ENCODE peak calls at places on chromosomes 7 and 10, in ten cellular contexts. R, F, I, G, P, W, B, M, K and V are unnamed samples.

GRCh38 chr10:87558333-87558732 is 53.6 kb downstream of the MINPP1 start:
- DNase-seq in R (no peak), F (no peak), I (no peak), G (no peak), P (no peak), W (no peak), B (no peak), M (no peak), K (no peak), V (no peak)

GRCh38 chr7:20276705-20277472 is 53.8 kb upstream of the ITGB8 start:
- DNase-seq in R (no peak), F (no peak), I (no peak), G (no peak), P (no peak), W (no peak), B (no peak), M (no peak), K (no peak), V (no peak)

GRCh38 chr10:117663750-117664149 is 121.2 kb downstream of the EMX2 start:
- DNase-seq in R (no peak), F (no peak), I (no peak), G (peak), P (peak), W (no peak), B (peak), M (peak), K (no peak), V (no peak)

GRCh38 chr7:132049462-132050304 is 493.3 kb upstream of the PODXL start:
- DNase-seq in R (peak), F (no peak), I (no peak), G (no peak), P (peak), W (no peak), B (peak), M (no peak), K (peak), V (peak)

GRCh38 chr10:4687397-4687796 is 138.6 kb upstream of the AKR1E2 start:
- DNase-seq in R (no peak), F (no peak), I (no peak), G (no peak), P (no peak), W (no peak), B (no peak), M (no peak), K (no peak), V (no peak)

GRCh38 chr7:33155811-33156210 is 26.4 kb downstream of the BBS9 start:
- DNase-seq in R (peak), F (no peak), I (no peak), G (no peak), P (no peak), W (no peak), B (no peak), M (no peak), K (no peak), V (no peak)

GRCh38 chr7:75879771-75880184 is 944 bp downstream of the RHBDD2 start:
- DNase-seq in R (peak), F (no peak), I (no peak), G (no peak), P (no peak), W (no peak), B (no peak), M (no peak), K (peak), V (no peak)

GRCh38 chr10:67926956-67927355 is 42.5 kb downstream of the SIRT1 start:
- DNase-seq in R (no peak), F (no peak), I (no peak), G (no peak), P (no peak), W (no peak), B (no peak), M (no peak), K (no peak), V (no peak)

GRCh38 chr7:37916017-37916672 is 472 bp downstream of the SFRP4 start:
- DNase-seq in R (no peak), F (no peak), I (peak), G (no peak), P (no peak), W (no peak), B (no peak), M (no peak), K (no peak), V (peak)

GRCh38 chr10:58152698-58153263 is 114.9 kb downstream of the IPMK start:
- DNase-seq in R (peak), F (no peak), I (no peak), G (peak), P (no peak), W (no peak), B (peak), M (peak), K (peak), V (peak)

GRCh38 chr10:13450078-13450477 is 78.7 kb downstream of the BEND7 start:
- DNase-seq in R (peak), F (no peak), I (no peak), G (peak), P (no peak), W (no peak), B (no peak), M (no peak), K (no peak), V (no peak)

GRCh38 chr7:16479587-16479986 is 14.0 kb upstream of the SOSTDC1 start:
- DNase-seq in R (no peak), F (no peak), I (no peak), G (no peak), P (no peak), W (no peak), B (no peak), M (no peak), K (no peak), V (no peak)

GRCh38 chr7:99599836-99600235 is 1.8 kb downstream of the TMEM225B start:
- DNase-seq in R (no peak), F (no peak), I (no peak), G (no peak), P (no peak), W (no peak), B (no peak), M (no peak), K (no peak), V (no peak)

GRCh38 chr7:158924956-158925355 is 68.6 kb downstream of the DYNC2I1 start:
- DNase-seq in R (peak), F (no peak), I (no peak), G (no peak), P (no peak), W (no peak), B (no peak), M (no peak), K (no peak), V (no peak)

GRCh38 chr10:114060456-114060855 is 16.8 kb downstream of the ADRB1 start:
- DNase-seq in R (no peak), F (peak), I (no peak), G (no peak), P (no peak), W (no peak), B (no peak), M (no peak), K (no peak), V (no peak)

GRCh38 chr7:139995034-139995915 is 67.5 kb downstream of the PARP12 start:
- DNase-seq in R (peak), F (no peak), I (peak), G (no peak), P (no peak), W (no peak), B (no peak), M (no peak), K (no peak), V (no peak)

GRCh38 chr7:132263151-132263550 is 313.1 kb downstream of the PLXNA4 start:
- DNase-seq in R (no peak), F (no peak), I (no peak), G (no peak), P (no peak), W (no peak), B (no peak), M (no peak), K (no peak), V (no peak)

GRCh38 chr10:120948889-120949382 is 97.8 kb downstream of the WDR11 start:
- DNase-seq in R (peak), F (peak), I (peak), G (no peak), P (no peak), W (no peak), B (peak), M (peak), K (peak), V (peak)

GRCh38 chr10:239109-239508 is 103.9 kb downstream of the ZMYND11 start:
- DNase-seq in R (no peak), F (no peak), I (no peak), G (peak), P (no peak), W (no peak), B (no peak), M (no peak), K (peak), V (no peak)

GRCh38 chr7:351256-351655 is 61.3 kb downstream of the FOXL3 start:
- DNase-seq in R (no peak), F (no peak), I (no peak), G (no peak), P (no peak), W (no peak), B (no peak), M (no peak), K (no peak), V (no peak)

GRCh38 chr10:73246783-73247508 is at the start of gene DNAJC9:
- DNase-seq in R (peak), F (peak), I (peak), G (peak), P (peak), W (peak), B (peak), M (peak), K (peak), V (peak)
- TF ChIP-seq CTCF in R (no peak), F (no peak), I (peak), G (peak), P (peak), W (no peak), B (no peak), M (peak), K (no peak), V (no peak)

GRCh38 chr10:110764793-110765512 is 106.8 kb upstream of the PDCD4 start:
- DNase-seq in R (no peak), F (no peak), I (no peak), G (no peak), P (no peak), W (no peak), B (no peak), M (no peak), K (no peak), V (no peak)

GRCh38 chr10:110764378-110764777 is 107.3 kb upstream of the PDCD4 start:
- DNase-seq in R (no peak), F (no peak), I (no peak), G (no peak), P (no peak), W (peak), B (no peak), M (no peak), K (no peak), V (no peak)

GRCh38 chr10:110765513-110766375 is 106.0 kb upstream of the PDCD4 start:
- DNase-seq in R (no peak), F (no peak), I (no peak), G (no peak), P (no peak), W (no peak), B (peak), M (no peak), K (no peak), V (no peak)

GRCh38 chr10:110762109-110762848 is 109.4 kb upstream of the PDCD4 start:
- DNase-seq in R (no peak), F (no peak), I (no peak), G (no peak), P (no peak), W (peak), B (no peak), M (no peak), K (no peak), V (no peak)

GRCh38 chr10:110762849-110763211 is 108.9 kb upstream of the PDCD4 start:
- DNase-seq in R (no peak), F (no peak), I (no peak), G (no peak), P (no peak), W (peak), B (no peak), M (no peak), K (no peak), V (peak)
- TF ChIP-seq CTCF in R (no peak), F (no peak), I (no peak), G (no peak), P (no peak), W (no peak), B (no peak), M (no peak), K (no peak), V (no peak)

DNA sequence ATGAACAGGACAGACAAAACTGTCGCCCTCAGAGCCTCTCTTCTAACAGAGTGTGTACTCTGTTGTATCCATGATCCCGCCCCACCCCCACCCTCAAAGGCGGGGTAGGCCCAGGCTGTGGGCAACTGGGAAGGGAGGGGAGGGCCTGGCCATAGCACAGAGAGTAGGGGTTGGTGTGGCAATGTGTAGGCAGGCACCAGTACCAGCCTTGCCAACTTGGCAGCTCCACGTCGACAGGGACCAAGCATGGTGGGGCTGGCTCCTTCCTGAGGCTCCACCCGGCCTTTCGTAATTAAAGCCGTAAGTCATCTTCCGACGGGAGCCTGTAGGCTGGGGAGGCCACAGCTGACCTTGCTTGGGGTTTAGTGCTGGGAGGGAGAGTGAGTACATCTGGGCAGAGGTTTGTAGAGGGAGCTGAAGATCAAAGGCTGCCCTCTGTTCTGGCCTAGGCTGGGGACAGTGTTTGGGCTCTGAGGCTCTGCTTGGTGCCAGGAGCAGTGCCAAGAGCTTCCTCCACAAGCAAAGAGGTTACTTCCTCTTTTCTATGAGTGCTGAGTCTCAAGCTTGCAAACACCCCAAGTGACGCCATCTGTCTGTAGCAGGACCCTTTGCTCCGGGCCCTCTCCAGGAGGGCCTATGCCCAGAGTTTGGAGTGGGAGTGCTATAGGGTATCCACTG is 121.6 kb downstream of the C10orf105 start:
- DNase-seq in R (no peak), F (peak), I (peak), G (no peak), P (no peak), W (peak), B (peak), M (peak), K (peak), V (no peak)
- TF ChIP-seq CTCF in R (no peak), F (no peak), I (no peak), G (no peak), P (no peak), W (no peak), B (no peak), M (no peak), K (peak), V (no peak)

GRCh38 chr10:23078114-23078513 is 17.3 kb upstream of the MSRB2 start:
- DNase-seq in R (no peak), F (no peak), I (no peak), G (no peak), P (no peak), W (no peak), B (no peak), M (no peak), K (no peak), V (no peak)

GRCh38 chr10:23079700-23080099 is 15.7 kb upstream of the MSRB2 start:
- DNase-seq in R (no peak), F (no peak), I (no peak), G (no peak), P (no peak), W (no peak), B (no peak), M (no peak), K (no peak), V (peak)

GRCh38 chr10:23081156-23081833 is 14.1 kb upstream of the MSRB2 start:
- DNase-seq in R (peak), F (no peak), I (no peak), G (no peak), P (no peak), W (no peak), B (no peak), M (no peak), K (no peak), V (no peak)

GRCh38 chr10:23080211-23080724 is 15.1 kb upstream of the MSRB2 start:
- DNase-seq in R (no peak), F (no peak), I (no peak), G (no peak), P (no peak), W (no peak), B (no peak), M (no peak), K (no peak), V (no peak)

GRCh38 chr10:23081891-23082290 is 13.5 kb upstream of the MSRB2 start:
- DNase-seq in R (no peak), F (no peak), I (no peak), G (no peak), P (peak), W (no peak), B (peak), M (no peak), K (no peak), V (no peak)
- TF ChIP-seq CTCF in R (peak), F (no peak), I (no peak), G (peak), P (peak), W (no peak), B (peak), M (peak), K (peak), V (no peak)